ENCODE peak calls at places on chromosomes 12 and 14, in ten cellular contexts. H is heart left ventricle; C is PC-3; P is fibroblast of lung; A is tibial artery; T is CD4-positive, alpha-beta memory T cell; Z is lower lobe of right lung; L is aorta; K is lung; N is trophoblast cell. V is an unnamed sample.

GRCh38 chr12:15608406-15608805 is 180.8 kb downstream of the EPS8 start:
- DNase-seq in N (no peak), A (no peak), K (no peak), T (no peak), C (no peak), P (no peak), H (no peak), L (no peak), Z (no peak), V (no peak)

GRCh38 chr14:89899917-89900680 is 54.4 kb downstream of the EFCAB11 start:
- DNase-seq in N (peak; percentile 83), H (no peak), K (no peak), A (no peak), P (no peak), Z (no peak), T (peak; percentile 16), C (peak; percentile 29), L (no peak), V (peak; percentile 7)

GRCh38 chr12:55823419-55823818 is 5.6 kb downstream of the ORMDL2 start:
- DNase-seq in P (no peak), N (no peak), L (no peak), Z (no peak), C (no peak), H (no peak), A (no peak), K (no peak), T (no peak), V (no peak)

GRCh38 chr12:116542345-116542950 is 16.7 kb upstream of the MAP1LC3B2 start:
- DNase-seq in K (no peak), Z (no peak), T (no peak), L (no peak), N (peak; percentile 74), P (no peak), A (no peak), C (peak; percentile 62), H (no peak), V (no peak)

GRCh38 chr14:100914597-100915021 is 11.1 kb upstream of the RTL1 start:
- DNase-seq in C (peak; percentile 75), A (no peak), P (peak; percentile 66), H (no peak), Z (no peak), L (no peak), K (no peak), N (no peak), T (no peak), V (no peak)

GRCh38 chr12:85179680-85180300 is 100.2 kb upstream of the ALX1 start:
- DNase-seq in A (no peak), K (no peak), C (peak; percentile 59), N (no peak), Z (no peak), T (no peak), H (no peak), P (peak; percentile 62), L (no peak), V (no peak)

GRCh38 chr12:80692114-80692513 is 15.3 kb upstream of the MYF6 start:
- DNase-seq in P (no peak), N (no peak), C (no peak), H (no peak), Z (no peak), L (no peak), T (no peak), A (no peak), K (no peak), V (no peak)

GRCh38 chr14:98404811-98405210 is 867.2 kb downstream of the BCL11B start:
- DNase-seq in T (no peak), A (no peak), H (no peak), K (no peak), L (no peak), Z (no peak), N (no peak), C (no peak), P (no peak), V (no peak)

GRCh38 chr12:65778268-65779090 is 45.8 kb upstream of the HMGA2 start:
- DNase-seq in L (no peak), N (no peak), Z (no peak), K (no peak), T (no peak), A (no peak), P (peak; percentile 83), C (peak; percentile 70), H (no peak), V (no peak)

GRCh38 chr12:56635539-56636117 is 5.5 kb upstream of the BAZ2A start:
- DNase-seq in C (no peak), H (no peak), Z (no peak), T (no peak), K (no peak), L (no peak), A (peak; percentile 70), P (no peak), N (no peak), V (no peak)

GRCh38 chr14:54600685-54601084 is 33.8 kb downstream of the SAMD4A start:
- DNase-seq in L (no peak), C (peak; percentile 46), Z (no peak), P (peak; percentile 81), A (no peak), K (no peak), N (peak; percentile 89), T (no peak), H (no peak), V (no peak)

GRCh38 chr12:52964556-52965336 is 15.8 kb downstream of the KRT18 start:
- DNase-seq in N (peak; percentile 4), K (no peak), A (no peak), P (no peak), L (no peak), Z (no peak), H (no peak), C (no peak), T (no peak), V (no peak)

GRCh38 chr12:30985814-30986452 is 59.4 kb downstream of the TSPAN11 start:
- DNase-seq in N (peak; percentile 67), A (no peak), P (peak; percentile 26), K (peak; percentile 55), H (no peak), C (peak; percentile 69), T (no peak), L (no peak), Z (peak; percentile 59), V (peak; percentile 44)

GRCh38 chr12:1773937-1774655 is 46.3 kb upstream of the LRTM2 start:
- DNase-seq in K (no peak), H (no peak), T (no peak), P (no peak), A (no peak), L (no peak), N (no peak), Z (no peak), C (no peak), V (no peak)

GRCh38 chr14:99681101-99681831 is 2.8 kb upstream of the CYP46A1 start:
- DNase-seq in H (no peak), P (no peak), C (no peak), N (no peak), K (no peak), Z (no peak), T (no peak), L (peak; percentile 59), A (peak; percentile 60), V (no peak)

GRCh38 chr14:74712499-74713394 is at the start of the genes AREL1 and FCF1:
- DNase-seq in T (peak; percentile 85), P (peak; percentile 91), N (peak; percentile 94), K (peak; percentile 88), C (peak; percentile 93), Z (peak; percentile 79), L (peak; percentile 89), A (peak; percentile 89), H (peak; percentile 78), V (peak; percentile 77)

GRCh38 chr12:20624718-20625117 is 70.4 kb upstream of the SLCO1C1 start:
- DNase-seq in L (no peak), N (peak; percentile 21), T (no peak), C (peak; percentile 43), H (no peak), A (no peak), Z (no peak), P (peak; percentile 35), K (no peak), V (no peak)

GRCh38 chr12:75964150-75964549 is 67.4 kb downstream of the PHLDA1 start:
- DNase-seq in H (no peak), Z (peak; percentile 82), N (no peak), C (no peak), T (no peak), L (no peak), K (peak; percentile 61), A (no peak), P (no peak), V (no peak)

GRCh38 chr12:50986961-50987737 is 34.8 kb downstream of the HIGD1C start:
- DNase-seq in L (no peak), P (peak; percentile 42), K (no peak), Z (no peak), N (peak; percentile 69), H (no peak), A (no peak), T (peak; percentile 34), C (peak; percentile 64), V (peak; percentile 51)

DNA sequence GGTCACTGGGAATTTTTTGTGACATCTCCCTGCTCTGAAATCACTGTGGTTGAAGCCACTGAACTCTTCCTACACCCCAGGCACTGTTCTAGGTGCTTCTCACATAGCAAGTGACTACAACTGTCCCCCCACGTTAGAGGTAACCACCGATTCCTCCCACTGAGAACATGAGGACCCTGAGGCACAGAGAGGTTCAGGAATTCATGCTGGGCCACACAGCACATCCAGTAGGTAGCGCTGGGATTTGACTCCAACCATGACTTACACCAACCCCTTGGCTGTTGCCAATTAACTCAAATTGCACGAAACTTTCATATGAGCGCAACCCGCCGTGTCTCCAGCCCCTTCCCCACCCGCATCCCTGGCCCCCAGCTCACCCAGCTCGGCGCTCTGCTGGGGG is 105.2 kb downstream of the RFLNA start:
- DNase-seq in K (no peak), Z (no peak), T (no peak), L (no peak), C (no peak), P (no peak), H (no peak), A (no peak), N (no peak), V (no peak)
- H3K36me3 ChIP-seq in K (no peaks in the 10 kb centered on the region), Z (peaks cover 92% of the 10 kb centered on the region), T (peaks cover 30% of the 10 kb centered on the region), L (no peaks in the 10 kb centered on the region), C (peaks cover 16% of the 10 kb centered on the region), P (peaks cover 6% of the 10 kb centered on the region), H (peaks cover 75% of the 10 kb centered on the region), A (peaks cover 50% of the 10 kb centered on the region), N (peaks cover 58% of the 10 kb centered on the region), V (no peaks in the 10 kb centered on the region)

GRCh38 chr12:126706300-126706699 is 1560.7 kb upstream of the TMEM132C start:
- DNase-seq in T (no peak), A (no peak), L (no peak), P (no peak), C (peak; percentile 4), Z (no peak), N (no peak), H (no peak), K (no peak), V (no peak)
- H3K4me1 ChIP-seq in T (no peaks in the 10 kb centered on the region), A (no peaks in the 10 kb centered on the region), L (no peaks in the 10 kb centered on the region), P (no peaks in the 10 kb centered on the region), C (no peaks in the 10 kb centered on the region), Z (no peaks in the 10 kb centered on the region), N (peaks cover 10% of the 10 kb centered on the region), H (no peaks in the 10 kb centered on the region), K (no peaks in the 10 kb centered on the region), V (no peaks in the 10 kb centered on the region)

GRCh38 chr12:6367065-6367968 is 8.0 kb downstream of the SCNN1A start:
- DNase-seq in A (no peak), H (peak; percentile 25), P (peak; percentile 42), K (no peak), L (peak; percentile 56), N (no peak), Z (peak; percentile 44), T (peak; percentile 48), C (peak; percentile 36), V (no peak)
- H3K27ac ChIP-seq in A (no peak overlapping the region), H (no peak overlapping the region), P (no peak overlapping the region), K (peak overlapping the region; percentile 50), L (no peak overlapping the region), N (no peak overlapping the region), Z (peak overlapping the region; percentile 49), T (no peak overlapping the region), C (peak overlapping the region; percentile 23), V (no peak overlapping the region)

GRCh38 chr12:109610523-109610922 is 36.9 kb downstream of the MVK start:
- DNase-seq in H (no peak), A (no peak), K (no peak), C (no peak), P (no peak), N (no peak), T (no peak), L (no peak), Z (no peak), V (no peak)
- H3K36me3 ChIP-seq in H (no peaks in the 10 kb centered on the region), A (no peaks in the 10 kb centered on the region), K (no peaks in the 10 kb centered on the region), C (no peaks in the 10 kb centered on the region), P (no peaks in the 10 kb centered on the region), N (no peaks in the 10 kb centered on the region), T (no peaks in the 10 kb centered on the region), L (no peaks in the 10 kb centered on the region), Z (no peaks in the 10 kb centered on the region), V (no peaks in the 10 kb centered on the region)